ENCODE peak calls at places on chromosomes 11 and 22, in eight cellular contexts. E, M, Y, I, C, G, O and T are unnamed samples.

GRCh38 chr11:70193411-70194292 is 9.4 kb upstream of the FADD start:
- DNase-seq in E (no peak), M (no peak), Y (no peak), I (no peak), C (no peak), G (no peak), O (no peak), T (no peak)

GRCh38 chr11:2513441-2513840 is 68.6 kb downstream of the KCNQ1 start:
- DNase-seq in E (no peak), M (peak), Y (no peak), I (no peak), C (no peak), G (no peak), O (no peak), T (no peak)

GRCh38 chr11:6307879-6308278 is 12.4 kb downstream of the CAVIN3 start:
- DNase-seq in E (no peak), M (no peak), Y (no peak), I (no peak), C (no peak), G (no peak), O (no peak), T (no peak)

GRCh38 chr11:109302591-109303334 is 119.2 kb upstream of the C11orf87 start:
- DNase-seq in E (no peak), M (no peak), Y (no peak), I (no peak), C (no peak), G (no peak), O (no peak), T (no peak)

GRCh38 chr11:10758959-10759358 is 7.9 kb downstream of the CTR9 start:
- DNase-seq in E (no peak), M (no peak), Y (no peak), I (no peak), C (no peak), G (no peak), O (no peak), T (no peak)

GRCh38 chr11:30454108-30454507 is 131.2 kb downstream of the ARL14EP start:
- DNase-seq in E (no peak), M (no peak), Y (no peak), I (no peak), C (no peak), G (no peak), O (no peak), T (no peak)

GRCh38 chr11:92296138-92296515 is 71.5 kb downstream of the FAT3 start:
- DNase-seq in E (no peak), M (no peak), Y (no peak), I (no peak), C (peak), G (no peak), O (no peak), T (no peak)

GRCh38 chr22:30606455-30607299 is at the start of gene TCN2:
- DNase-seq in E (peak), M (peak), Y (peak), I (peak), C (peak), G (no peak), O (peak), T (peak)

GRCh38 chr22:37701121-37701786 is 4.4 kb downstream of the TRIOBP start:
- DNase-seq in E (no peak), M (no peak), Y (no peak), I (no peak), C (peak), G (no peak), O (no peak), T (no peak)

GRCh38 chr22:36194971-36195370 is 6.6 kb downstream of the APOL4 start:
- DNase-seq in E (peak), M (peak), Y (no peak), I (peak), C (peak), G (no peak), O (no peak), T (peak)

GRCh38 chr11:1228183-1228821 is 5.4 kb downstream of the MUC5B start:
- DNase-seq in E (no peak), M (no peak), Y (no peak), I (no peak), C (no peak), G (no peak), O (no peak), T (no peak)

GRCh38 chr11:64095949-64096348 is 60.2 kb downstream of the FLRT1 start:
- DNase-seq in E (no peak), M (no peak), Y (peak), I (no peak), C (no peak), G (no peak), O (no peak), T (no peak)

GRCh38 chr11:23023319-23023718 is 163.0 kb upstream of the CCDC179 start:
- DNase-seq in E (no peak), M (no peak), Y (no peak), I (no peak), C (no peak), G (no peak), O (no peak), T (no peak)

GRCh38 chr11:2541881-2542361 is 97.1 kb downstream of the KCNQ1 start:
- DNase-seq in E (no peak), M (peak), Y (no peak), I (peak), C (no peak), G (no peak), O (no peak), T (no peak)

GRCh38 chr11:116519499-116519898 is 253.3 kb downstream of the BUD13 start:
- DNase-seq in E (no peak), M (no peak), Y (no peak), I (no peak), C (no peak), G (no peak), O (no peak), T (no peak)

GRCh38 chr11:61598886-61599868 is 18.3 kb upstream of the SYT7 start:
- DNase-seq in E (no peak), M (no peak), Y (no peak), I (no peak), C (peak), G (no peak), O (no peak), T (peak)

GRCh38 chr11:75802913-75803820 is 11.8 kb upstream of the UVRAG start:
- DNase-seq in E (peak), M (peak), Y (peak), I (peak), C (peak), G (peak), O (peak), T (peak)

GRCh38 chr11:2471048-2471803 is 26.4 kb downstream of the KCNQ1 start:
- DNase-seq in E (no peak), M (no peak), Y (no peak), I (peak), C (no peak), G (no peak), O (no peak), T (no peak)

GRCh38 chr22:46511391-46512370 is 25.7 kb downstream of the CELSR1 start:
- DNase-seq in E (no peak), M (no peak), Y (no peak), I (no peak), C (peak), G (no peak), O (no peak), T (no peak)

GRCh38 chr22:48784701-48785503 is 1042.8 kb downstream of the BRD1 start:
- DNase-seq in E (no peak), M (no peak), Y (no peak), I (no peak), C (no peak), G (no peak), O (no peak), T (no peak)

GRCh38 chr11:17389205-17389956 is 922 bp upstream of the KCNJ11 start:
- DNase-seq in E (peak), M (peak), Y (peak), I (peak), C (peak), G (peak), O (peak), T (peak)